ENCODE peak calls at places on chromosome 21, in ten cellular contexts. I is A549; Z is foreskin melanocyte; G is aorta; Q is stimulated activated CD4-positive, alpha-beta T cell treated with anti-CD3 and anti-CD28 coated beads, Interleukin-4, amount 100 ng/mL, for 4 hours; W is DMS 273 treated with DMSO at 0.1 percent for 48 hours; A is GM12891; S is CD8-positive, alpha-beta memory T cell; P is lower lobe of right lung; B is AG09319. M is an unnamed sample.

GRCh38 chr21:44484498-44485253 is 29.4 kb downstream of the LRRC3 start:
- DNase-seq in I (no peak), Z (no peak), G (no peak), Q (no peak), W (no peak), A (no peak), S (no peak), P (no peak), B (no peak), M (no peak)

GRCh38 chr21:42381347-42381984 is 14.4 kb downstream of the TMPRSS3 start:
- DNase-seq in I (peak), Z (no peak), G (peak), Q (no peak), W (peak), A (no peak), S (no peak), P (peak), B (no peak), M (peak)

GRCh38 chr21:35017256-35017655 is 31.8 kb downstream of the RUNX1 start:
- DNase-seq in I (no peak), Z (no peak), G (no peak), Q (no peak), W (no peak), A (no peak), S (no peak), P (no peak), B (no peak), M (no peak)

GRCh38 chr21:35491920-35492678 is 443.0 kb upstream of the RUNX1 start:
- DNase-seq in I (no peak), Z (no peak), G (no peak), Q (no peak), W (no peak), A (no peak), S (no peak), P (no peak), B (no peak), M (no peak)

GRCh38 chr21:39258207-39258606 is 55.2 kb downstream of the BRWD1 start:
- DNase-seq in I (no peak), Z (no peak), G (no peak), Q (no peak), W (no peak), A (no peak), S (no peak), P (no peak), B (no peak), M (no peak)

GRCh38 chr21:16838330-16838729 is 674.5 kb upstream of the CXADR start:
- DNase-seq in I (no peak), Z (no peak), G (no peak), Q (no peak), W (no peak), A (no peak), S (no peak), P (no peak), B (no peak), M (no peak)

GRCh38 chr21:44763050-44763378 is 38.6 kb downstream of the UBE2G2 start:
- DNase-seq in I (no peak), Z (no peak), G (no peak), Q (no peak), W (no peak), A (no peak), S (no peak), P (no peak), B (no peak), M (no peak)

GRCh38 chr21:41171210-41171609 is 3.2 kb downstream of the BACE2 start:
- DNase-seq in I (no peak), Z (peak), G (peak), Q (no peak), W (no peak), A (no peak), S (no peak), P (peak), B (no peak), M (no peak)

GRCh38 chr21:37119421-37120218 is 46.6 kb downstream of the TTC3 start:
- DNase-seq in I (no peak), Z (no peak), G (no peak), Q (no peak), W (no peak), A (no peak), S (no peak), P (no peak), B (no peak), M (no peak)

GRCh38 chr21:37225440-37225839 is 41.7 kb downstream of the VPS26C start:
- DNase-seq in I (no peak), Z (no peak), G (no peak), Q (peak), W (no peak), A (no peak), S (peak), P (no peak), B (no peak), M (no peak)

GRCh38 chr21:42757422-42757821 is 104.0 kb downstream of the PDE9A start:
- DNase-seq in I (no peak), Z (no peak), G (no peak), Q (no peak), W (no peak), A (no peak), S (no peak), P (peak), B (no peak), M (no peak)

GRCh38 chr21:36429672-36430546 is 44.7 kb downstream of the CHAF1B start:
- DNase-seq in I (peak), Z (peak), G (peak), Q (peak), W (no peak), A (peak), S (peak), P (peak), B (peak), M (peak)

GRCh38 chr21:46295996-46296752 is 10.0 kb downstream of the YBEY start:
- DNase-seq in I (no peak), Z (no peak), G (peak), Q (peak), W (no peak), A (no peak), S (peak), P (peak), B (peak), M (no peak)

GRCh38 chr21:45208627-45208951 is 79.1 kb downstream of the POFUT2 start:
- DNase-seq in I (no peak), Z (no peak), G (no peak), Q (no peak), W (no peak), A (no peak), S (no peak), P (no peak), B (no peak), M (no peak)

GRCh38 chr21:15631342-15631741 is 98.4 kb upstream of the USP25 start:
- DNase-seq in I (peak), Z (peak), G (no peak), Q (no peak), W (no peak), A (no peak), S (no peak), P (no peak), B (no peak), M (no peak)

GRCh38 chr21:33011462-33011861 is 14.3 kb upstream of the OLIG2 start:
- DNase-seq in I (peak), Z (no peak), G (no peak), Q (no peak), W (no peak), A (no peak), S (no peak), P (no peak), B (no peak), M (no peak)

GRCh38 chr21:31897311-31897710 is 24.5 kb downstream of the HUNK start:
- DNase-seq in I (no peak), Z (no peak), G (no peak), Q (no peak), W (no peak), A (no peak), S (no peak), P (no peak), B (no peak), M (no peak)

GRCh38 chr21:46110499-46111192 is 12.7 kb downstream of the COL6A2 start:
- DNase-seq in I (no peak), Z (no peak), G (peak), Q (no peak), W (no peak), A (peak), S (peak), P (peak), B (no peak), M (no peak)

GRCh38 chr21:32693581-32693980 is 34.2 kb downstream of the SYNJ1 start:
- DNase-seq in I (no peak), Z (no peak), G (no peak), Q (no peak), W (no peak), A (no peak), S (no peak), P (no peak), B (no peak), M (no peak)

GRCh38 chr21:37886726-37887309 is 29.4 kb downstream of the KCNJ6 start:
- DNase-seq in I (no peak), Z (no peak), G (no peak), Q (no peak), W (no peak), A (no peak), S (no peak), P (no peak), B (no peak), M (no peak)

GRCh38 chr21:38597436-38597835 is 99.2 kb upstream of the ERG start:
- DNase-seq in I (no peak), Z (no peak), G (no peak), Q (no peak), W (no peak), A (no peak), S (no peak), P (no peak), B (no peak), M (no peak)

GRCh38 chr21:32916522-32917099 is 109.1 kb upstream of the OLIG2 start:
- DNase-seq in I (no peak), Z (no peak), G (no peak), Q (no peak), W (no peak), A (no peak), S (no peak), P (no peak), B (no peak), M (no peak)